ENCODE peak calls at places on chromosomes 16 and 17, in five cellular contexts. H, Z, D, R and W are unnamed samples. For H3K9me3, the result is how much of the 10 kb centered on the place peaks cover.

GRCh38 chr17:42651392-42651791 is 7.7 kb upstream of the TUBG2 start:
- DNase-seq in Z (no peak), H (no peak), R (no peak), D (no peak), W (peak)

GRCh38 chr17:58336456-58337094 is 8.0 kb upstream of the TSPOAP1 start:
- DNase-seq in R (no peak), D (peak), Z (no peak), H (no peak), W (no peak)

GRCh38 chr17:66165537-66166123 is 26.3 kb downstream of the CEP112 start:
- DNase-seq in Z (no peak), D (no peak), H (peak), R (no peak), W (peak)

GRCh38 chr17:68204736-68205135 is 43.1 kb upstream of the AMZ2 start:
- DNase-seq in Z (no peak), R (peak), H (no peak), D (no peak), W (peak)

GRCh38 chr17:55689672-55690071 is 33.0 kb downstream of the TMEM100 start:
- DNase-seq in Z (no peak), H (no peak), D (no peak), R (no peak), W (no peak)

GRCh38 chr16:87276091-87276561 is 41.1 kb downstream of the C16orf95 start:
- DNase-seq in H (no peak), R (no peak), D (no peak), Z (no peak), W (no peak)

GRCh38 chr16:10868089-10868488 is 8.9 kb upstream of the CIITA start:
- DNase-seq in D (no peak), H (no peak), Z (no peak), R (no peak), W (no peak)

GRCh38 chr17:75271955-75272847 is 1.2 kb upstream of the MIF4GD start:
- DNase-seq in H (no peak), Z (no peak), R (no peak), D (peak), W (no peak)

GRCh38 chr17:31321481-31321880 is at the start of gene EVI2A:
- DNase-seq in Z (no peak), D (peak), H (peak), R (no peak), W (no peak)

GRCh38 chr17:66652840-66653507 is 181.9 kb upstream of the CACNG5 start:
- DNase-seq in R (no peak), D (no peak), Z (no peak), H (no peak), W (no peak)

GRCh38 chr17:76528528-76529223 is 8.8 kb downstream of the CYGB start:
- DNase-seq in R (no peak), H (no peak), D (no peak), Z (no peak), W (no peak)

GRCh38 chr16:79329967-79330366 is 270.6 kb downstream of the MAF start:
- DNase-seq in D (no peak), H (no peak), R (no peak), Z (no peak), W (no peak)

GRCh38 chr17:18093616-18094408 is 6.1 kb downstream of the DRG2 start:
- DNase-seq in H (no peak), R (no peak), Z (no peak), D (peak), W (no peak)

GRCh38 chr17:42744283-42744805 is 496 bp downstream of the EZH1 start:
- DNase-seq in D (peak), Z (peak), H (peak), R (peak), W (peak)

GRCh38 chr16:46929378-46930332 is 43.8 kb downstream of the DNAJA2 start:
- DNase-seq in D (peak), R (peak), Z (peak), H (peak), W (no peak)

GRCh38 chr16:57606847-57607501 is 21.5 kb upstream of the ADGRG1 start:
- DNase-seq in D (no peak), Z (no peak), H (no peak), R (no peak), W (no peak)

GRCh38 chr17:74012465-74012864 is 191.0 kb upstream of the RPL38 start:
- DNase-seq in Z (no peak), H (peak), D (no peak), R (no peak), W (no peak)

DNA sequence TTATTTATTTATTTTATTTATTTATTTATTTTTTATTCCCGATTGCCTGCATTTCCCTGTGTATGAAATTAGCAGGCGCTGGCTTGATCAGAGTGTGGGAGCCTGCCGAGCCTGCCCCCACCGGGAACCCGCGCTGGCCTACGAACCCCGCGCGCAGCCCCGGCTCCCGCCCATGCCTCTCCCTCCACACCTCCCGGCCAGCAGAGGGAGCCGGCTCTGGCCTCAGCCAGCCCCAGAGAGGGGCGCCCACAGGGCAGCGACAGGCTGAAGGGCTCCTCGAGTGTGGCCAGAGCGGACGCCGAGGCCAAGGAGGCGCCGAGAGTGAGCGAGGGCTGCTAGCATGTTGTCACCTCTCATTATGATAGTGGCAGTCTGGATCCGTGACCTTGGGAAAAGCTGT is 13.0 kb upstream of the RBL2 start:
- DNase-seq in H (no peak), R (no peak), Z (no peak), D (no peak), W (no peak)
- H3K9me3 ChIP-seq in H (under half), R (under half), Z (under half), D (under half), W (under half)

DNA sequence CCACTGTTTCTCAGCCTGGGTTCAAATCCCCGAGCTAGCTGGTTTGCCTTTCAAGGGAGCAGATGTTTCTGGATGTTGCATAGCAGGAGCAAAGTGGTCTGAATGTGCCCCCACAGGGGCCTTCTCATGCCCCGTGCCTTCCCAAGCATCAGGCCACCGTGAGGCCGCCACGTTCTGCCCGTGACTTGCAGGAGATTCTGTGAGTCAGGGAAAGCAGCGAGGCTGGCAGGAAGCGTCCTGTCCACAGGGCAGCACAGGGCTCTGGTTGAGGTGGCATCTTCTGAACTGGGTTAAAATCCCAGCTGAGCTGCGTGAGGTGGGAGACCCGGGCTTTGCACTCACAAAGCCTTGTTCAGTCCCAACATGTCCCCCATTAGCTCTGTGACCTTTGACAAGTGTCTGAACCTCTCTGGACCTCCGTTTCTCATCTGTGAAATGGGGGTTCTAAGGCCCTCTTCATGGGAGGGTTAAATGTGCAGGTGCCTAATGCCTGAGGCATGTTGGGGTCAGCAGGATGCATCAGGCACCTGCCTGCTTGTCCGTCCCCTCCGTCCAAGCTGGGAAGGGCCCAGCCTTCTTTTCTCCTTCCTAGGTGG is 94.8 kb upstream of the PLCG2 start:
- DNase-seq in H (no peak), Z (no peak), D (no peak), R (no peak), W (no peak)
- H3K9me3 ChIP-seq in H (under half), Z (under half), D (under half), R (under half), W (under half)

GRCh38 chr16:34758835-34759234 is 1299.4 kb downstream of the TP53TG3F start:
- DNase-seq in D (no peak), H (no peak), R (no peak), Z (no peak), W (no peak)
- H3K9me3 ChIP-seq in D (under half), H (under half), R (under half), Z (half or more), W (half or more)

GRCh38 chr16:20765732-20766131 is 1.9 kb downstream of the ACSM3 start:
- DNase-seq in H (no peak), R (no peak), Z (no peak), D (no peak), W (no peak)
- H3K9me3 ChIP-seq in H (under half), R (under half), Z (under half), D (under half), W (under half)

GRCh38 chr17:4369557-4370230 is 3.2 kb upstream of the UBE2G1 start:
- DNase-seq in D (no peak), Z (no peak), H (no peak), R (no peak), W (no peak)
- H3K9me3 ChIP-seq in D (under half), Z (under half), H (under half), R (under half), W (under half)

GRCh38 chr16:879986-880385 is 79.5 kb upstream of the GNG13 start:
- DNase-seq in R (no peak), H (no peak), Z (no peak), D (no peak), W (no peak)
- H3K9me3 ChIP-seq in R (under half), H (under half), Z (under half), D (under half), W (under half)

GRCh38 chr16:88284626-88285513 is 97.9 kb upstream of the ZNF469 start:
- DNase-seq in R (no peak), Z (no peak), H (no peak), D (no peak), W (no peak)
- H3K9me3 ChIP-seq in R (under half), Z (under half), H (under half), D (under half), W (under half)

GRCh38 chr16:35909351-35909954 is 2450.0 kb downstream of the TP53TG3F start:
- DNase-seq in H (no peak), D (no peak), Z (no peak), R (no peak), W (no peak)
- H3K9me3 ChIP-seq in H (under half), D (under half), Z (under half), R (under half), W (under half)